ENCODE peak calls at places on chromosomes 13 and 19, in eight cellular contexts. E is foreskin fibroblast; Z is fibroblast of lung; G is neural progenitor cell; J is CD8-positive, alpha-beta memory T cell; D is astrocyte of the hippocampus; I is NCI-H2081; Y is nucleus accumbens. P is an unnamed sample.

GRCh38 chr19:5873617-5874199 is 3.4 kb upstream of the FUT5 start:
- DNase-seq in Y (no peak), E (no peak), J (no peak), I (no peak), D (no peak), G (no peak), Z (no peak), P (no peak)

GRCh38 chr19:43474986-43475705 is 9.7 kb upstream of the LYPD3 start:
- DNase-seq in E (peak), I (peak), G (peak), Y (peak), Z (peak), J (peak), D (peak), P (peak)

GRCh38 chr13:35356572-35356971 is 119.9 kb downstream of the MAB21L1 start:
- DNase-seq in D (no peak), Y (no peak), I (no peak), J (no peak), Z (no peak), E (no peak), G (no peak), P (no peak)

GRCh38 chr13:36193151-36193855 is 21.1 kb downstream of the SOHLH2 start:
- DNase-seq in E (peak), G (no peak), Y (no peak), I (peak), J (no peak), Z (peak), D (peak), P (no peak)

GRCh38 chr19:32802840-32803239 is 66.7 kb downstream of the SLC7A9 start:
- DNase-seq in Y (no peak), E (no peak), Z (no peak), D (no peak), G (no peak), I (no peak), J (no peak), P (no peak)

GRCh38 chr13:97256343-97256783 is 34.2 kb downstream of the MBNL2 start:
- DNase-seq in G (no peak), Z (peak), J (no peak), Y (no peak), I (no peak), D (peak), E (peak), P (no peak)

GRCh38 chr13:36382030-36382429 is 35.8 kb upstream of the SPART start:
- DNase-seq in Z (no peak), G (no peak), E (no peak), Y (no peak), I (no peak), J (no peak), D (no peak), P (no peak)

GRCh38 chr19:17202249-17202648 is 12.9 kb upstream of the USE1 start:
- DNase-seq in E (peak), G (no peak), Z (no peak), D (no peak), Y (no peak), J (no peak), I (no peak), P (no peak)

GRCh38 chr19:35134601-35135091 is at the start of gene LGI4:
- DNase-seq in J (no peak), D (no peak), G (peak), Z (no peak), I (no peak), E (peak), Y (no peak), P (no peak)

GRCh38 chr13:98816406-98816805 is 63.9 kb upstream of the SLC15A1 start:
- DNase-seq in Z (no peak), G (no peak), J (no peak), I (no peak), Y (no peak), D (no peak), E (no peak), P (no peak)

GRCh38 chr19:18385675-18386542 is at the start of gene GDF15:
- DNase-seq in I (no peak), Y (no peak), Z (peak), E (peak), D (peak), G (peak), J (no peak), P (peak)

GRCh38 chr19:1364070-1364719 is 19.5 kb upstream of the NDUFS7 start:
- DNase-seq in E (peak), D (peak), Y (no peak), I (no peak), G (no peak), J (no peak), Z (no peak), P (no peak)

GRCh38 chr13:46341112-46341711 is 45.8 kb downstream of the RUBCNL start:
- DNase-seq in Y (no peak), I (no peak), G (no peak), J (no peak), Z (peak), E (peak), D (peak), P (peak)

GRCh38 chr13:72383646-72384045 is 343.8 kb downstream of the MZT1 start:
- DNase-seq in I (no peak), J (no peak), Z (no peak), Y (no peak), D (no peak), E (no peak), G (no peak), P (no peak)

GRCh38 chr19:58543826-58544590 is at the start of gene TRIM28:
- DNase-seq in G (peak), Z (peak), I (no peak), J (peak), E (peak), Y (no peak), D (peak), P (peak)

GRCh38 chr13:114070098-114070799 is 62.2 kb downstream of the RASA3 start:
- DNase-seq in J (no peak), E (no peak), Z (no peak), G (no peak), D (no peak), Y (no peak), I (no peak), P (no peak)

GRCh38 chr19:18287836-18288772 is 6.7 kb upstream of the JUND start:
- DNase-seq in D (peak), G (peak), J (no peak), Y (no peak), Z (no peak), E (peak), I (no peak), P (no peak)

GRCh38 chr19:5339950-5340636 is 519 bp downstream of the PTPRS start:
- DNase-seq in J (no peak), Z (no peak), Y (no peak), E (peak), G (peak), I (peak), D (peak), P (no peak)

GRCh38 chr19:55370305-55370988 is at the start of gene IL11:
- DNase-seq in D (peak), Y (no peak), G (peak), J (no peak), I (no peak), E (peak), Z (no peak), P (no peak)

GRCh38 chr19:52007436-52007804 is 591 bp downstream of the ZNF615 start:
- DNase-seq in J (no peak), D (no peak), I (no peak), Y (no peak), E (no peak), G (peak), Z (no peak), P (no peak)

GRCh38 chr19:29858000-29858596 is 46.3 kb downstream of the CCNE1 start:
- DNase-seq in Y (no peak), J (peak), I (no peak), E (peak), Z (no peak), D (peak), G (peak), P (no peak)

GRCh38 chr19:55165952-55166529 is 372 bp downstream of the DNAAF3 start:
- DNase-seq in I (peak), Y (peak), Z (peak), E (peak), D (peak), G (peak), J (peak), P (no peak)

GRCh38 chr19:55259540-55260210 is 858 bp upstream of the PPP6R1 start:
- DNase-seq in I (no peak), G (no peak), E (no peak), J (no peak), D (no peak), Y (no peak), Z (no peak), P (no peak)

GRCh38 chr19:28168557-28168956 is 1044.4 kb downstream of the UQCRFS1 start:
- DNase-seq in I (no peak), E (no peak), D (no peak), J (no peak), Z (no peak), G (peak), Y (no peak), P (no peak)

GRCh38 chr13:40271931-40272775 is 394.3 kb downstream of the FOXO1 start:
- DNase-seq in E (peak), Y (peak), D (peak), G (no peak), I (no peak), Z (peak), J (no peak), P (peak)

GRCh38 chr19:56663931-56664500 is 7.5 kb downstream of the ZNF835 start:
- DNase-seq in Y (no peak), I (no peak), Z (no peak), E (no peak), D (no peak), J (no peak), G (no peak), P (no peak)

GRCh38 chr13:75647126-75647784 is 11.1 kb downstream of the LMO7 start:
- DNase-seq in D (peak), Y (no peak), G (no peak), E (no peak), J (no peak), I (no peak), Z (no peak), P (no peak)

GRCh38 chr19:46674416-46675178 is 13.6 kb upstream of the DACT3 start:
- DNase-seq in Y (no peak), Z (no peak), E (no peak), G (peak), J (no peak), I (no peak), D (peak), P (no peak)

GRCh38 chr19:54390942-54391577 is 24.2 kb upstream of the TTYH1 start:
- DNase-seq in D (peak), G (peak), J (peak), E (peak), I (peak), Y (peak), Z (peak), P (peak)

GRCh38 chr19:42269518-42270345 is 680 bp downstream of the CIC start:
- DNase-seq in Y (no peak), Z (no peak), D (no peak), I (no peak), E (no peak), G (no peak), J (no peak), P (no peak)

GRCh38 chr19:42253245-42254082 is 1.5 kb downstream of the ERF start:
- DNase-seq in Y (peak), D (peak), Z (peak), E (peak), G (peak), J (peak), I (peak), P (no peak)

GRCh38 chr13:80386001-80386400 is 45.1 kb upstream of the SPRY2 start:
- DNase-seq in D (no peak), Y (no peak), G (no peak), J (peak), I (no peak), Z (no peak), E (no peak), P (no peak)

GRCh38 chr19:46392252-46392801 is 21.0 kb downstream of the CCDC8 start:
- DNase-seq in I (no peak), G (no peak), Y (no peak), D (no peak), E (peak), Z (peak), J (no peak), P (peak)

GRCh38 chr19:28312269-28312668 is 900.7 kb downstream of the UQCRFS1 start:
- DNase-seq in E (no peak), D (no peak), J (no peak), Z (no peak), G (no peak), I (no peak), Y (no peak), P (no peak)

P was measured in skeletal muscle cell.